ENCODE peak calls at places on chromosomes 3 and 15, in four cellular contexts. One of them, this sample, is unnamed.
A peak's percentile ranks its signal among the peaks of the same experiment; 100 is the strongest.

GRCh38 chr15:47288794-47289193 is 428.5 kb upstream of the SEMA6D start:
- DNase-seq in K562: no peak
- DNase-seq in GM12878: no peak
- DNase-seq in HepG2: no peak
- DNase-seq in this sample: no peak

GRCh38 chr3:172562881-172563835 is 39.9 kb upstream of the TNFSF10 start:
- DNase-seq in K562: no peak
- DNase-seq in GM12878: no peak
- DNase-seq in HepG2: peak; percentile 61
- DNase-seq in this sample: peak; percentile 67

GRCh38 chr3:29696311-29696710 is 415.4 kb downstream of the RBMS3 start:
- DNase-seq in K562: no peak
- DNase-seq in GM12878: no peak
- DNase-seq in HepG2: no peak
- DNase-seq in this sample: no peak

GRCh38 chr15:72201346-72202029 is 3.9 kb upstream of the GRAMD2A start:
- DNase-seq in K562: no peak
- DNase-seq in GM12878: no peak
- DNase-seq in HepG2: no peak
- DNase-seq in this sample: no peak

GRCh38 chr3:198076722-198077308 is 116.8 kb downstream of the LMLN start:
- DNase-seq in K562: peak; percentile 51
- DNase-seq in GM12878: no peak
- DNase-seq in HepG2: no peak
- DNase-seq in this sample: no peak

GRCh38 chr3:42061711-42062408 is 29.3 kb upstream of the TRAK1 start:
- DNase-seq in K562: peak; percentile 37
- DNase-seq in GM12878: no peak
- DNase-seq in HepG2: no peak
- DNase-seq in this sample: peak; percentile 76

GRCh38 chr3:69896095-69896494 is 103.4 kb upstream of the SAMMSON start:
- DNase-seq in K562: no peak
- DNase-seq in GM12878: no peak
- DNase-seq in HepG2: no peak
- DNase-seq in this sample: no peak

GRCh38 chr3:156745766-156746165 is 71.4 kb downstream of the TIPARP start:
- DNase-seq in K562: no peak
- DNase-seq in GM12878: no peak
- DNase-seq in HepG2: no peak
- DNase-seq in this sample: no peak

GRCh38 chr15:29696950-29697738 is 125.1 kb downstream of the TJP1 start:
- DNase-seq in K562: no peak
- DNase-seq in GM12878: no peak
- DNase-seq in HepG2: no peak
- DNase-seq in this sample: no peak

GRCh38 chr15:68481321-68481720 is 49.4 kb upstream of the ITGA11 start:
- DNase-seq in K562: no peak
- DNase-seq in GM12878: no peak
- DNase-seq in HepG2: no peak
- DNase-seq in this sample: no peak

GRCh38 chr3:153162513-153163348 is 705 bp downstream of the RAP2B start:
- DNase-seq in K562: peak; percentile 62
- DNase-seq in GM12878: no peak
- DNase-seq in HepG2: no peak
- DNase-seq in this sample: peak; percentile 48
- TF ChIP-seq JUNB in K562: no peak
- TF ChIP-seq JUNB in GM12878: no peak
- TF ChIP-seq JUNB in HepG2: no peak
- TF ChIP-seq JUNB in this sample: no peak

GRCh38 chr15:42107483-42107882 is 13.1 kb upstream of the PLA2G4D start:
- DNase-seq in K562: no peak
- DNase-seq in GM12878: no peak
- DNase-seq in HepG2: no peak
- DNase-seq in this sample: no peak
- TF ChIP-seq RFX5 in K562: no peak
- TF ChIP-seq RFX5 in GM12878: no peak
- TF ChIP-seq RFX5 in HepG2: no peak
- TF ChIP-seq RFX5 in this sample: no peak

GRCh38 chr15:58584789-58585461 is 153.1 kb downstream of the LIPC start:
- DNase-seq in K562: peak; percentile 80
- DNase-seq in GM12878: no peak
- DNase-seq in HepG2: no peak
- DNase-seq in this sample: no peak
- TF ChIP-seq JUNB in K562: no peak
- TF ChIP-seq JUNB in GM12878: no peak
- TF ChIP-seq JUNB in HepG2: no peak
- TF ChIP-seq JUNB in this sample: no peak

GRCh38 chr3:11172136-11172670 is 17.9 kb downstream of the HRH1 start:
- DNase-seq in K562: no peak
- DNase-seq in GM12878: no peak
- DNase-seq in HepG2: no peak
- DNase-seq in this sample: no peak

GRCh38 chr3:11168406-11168805 is 14.1 kb downstream of the HRH1 start:
- DNase-seq in K562: no peak
- DNase-seq in GM12878: no peak
- DNase-seq in HepG2: no peak
- DNase-seq in this sample: no peak

GRCh38 chr3:11167590-11167989 is 13.3 kb downstream of the HRH1 start:
- DNase-seq in K562: no peak
- DNase-seq in GM12878: no peak
- DNase-seq in HepG2: no peak
- DNase-seq in this sample: no peak

GRCh38 chr3:11170052-11170770 is 15.9 kb downstream of the HRH1 start:
- DNase-seq in K562: no peak
- DNase-seq in GM12878: no peak
- DNase-seq in HepG2: no peak
- DNase-seq in this sample: no peak

GRCh38 chr3:11168881-11169805 is 14.8 kb downstream of the HRH1 start:
- DNase-seq in K562: no peak
- DNase-seq in GM12878: no peak
- DNase-seq in HepG2: no peak
- DNase-seq in this sample: no peak
- TF ChIP-seq RFX5 in K562: no peak
- TF ChIP-seq RFX5 in GM12878: no peak
- TF ChIP-seq RFX5 in HepG2: no peak
- TF ChIP-seq RFX5 in this sample: no peak

GRCh38 chr3:62532796-62533195 is 159.4 kb upstream of the FEZF2 start:
- DNase-seq in K562: no peak
- DNase-seq in GM12878: no peak
- DNase-seq in HepG2: no peak
- DNase-seq in this sample: no peak

GRCh38 chr3:62531494-62531893 is 158.1 kb upstream of the FEZF2 start:
- DNase-seq in K562: no peak
- DNase-seq in GM12878: no peak
- DNase-seq in HepG2: no peak
- DNase-seq in this sample: no peak

GRCh38 chr3:62531981-62532380 is 158.6 kb upstream of the FEZF2 start:
- DNase-seq in K562: no peak
- DNase-seq in GM12878: no peak
- DNase-seq in HepG2: no peak
- DNase-seq in this sample: no peak

GRCh38 chr3:62527484-62527883 is 154.1 kb upstream of the FEZF2 start:
- DNase-seq in K562: no peak
- DNase-seq in GM12878: no peak
- DNase-seq in HepG2: no peak
- DNase-seq in this sample: no peak

GRCh38 chr3:62529230-62529629 is 155.9 kb upstream of the FEZF2 start:
- DNase-seq in K562: peak; percentile 24
- DNase-seq in GM12878: no peak
- DNase-seq in HepG2: peak; percentile 9
- DNase-seq in this sample: peak; percentile 2
- TF ChIP-seq JUNB in K562: no peak
- TF ChIP-seq JUNB in GM12878: no peak
- TF ChIP-seq JUNB in HepG2: no peak
- TF ChIP-seq JUNB in this sample: no peak

GRCh38 chr3:189631373-189631408 is at the start of gene TP63:
- DNase-seq in K562: no peak
- DNase-seq in GM12878: no peak
- DNase-seq in HepG2: no peak
- DNase-seq in this sample: no peak
- TF ChIP-seq RFX5 in K562: no peak
- TF ChIP-seq RFX5 in GM12878: no peak
- TF ChIP-seq RFX5 in HepG2: no peak
- TF ChIP-seq RFX5 in this sample: no peak

GRCh38 chr3:119019767-119020518 is 14.7 kb downstream of the IGSF11 start:
- DNase-seq in K562: no peak
- DNase-seq in GM12878: no peak
- DNase-seq in HepG2: no peak
- DNase-seq in this sample: no peak

DNA sequence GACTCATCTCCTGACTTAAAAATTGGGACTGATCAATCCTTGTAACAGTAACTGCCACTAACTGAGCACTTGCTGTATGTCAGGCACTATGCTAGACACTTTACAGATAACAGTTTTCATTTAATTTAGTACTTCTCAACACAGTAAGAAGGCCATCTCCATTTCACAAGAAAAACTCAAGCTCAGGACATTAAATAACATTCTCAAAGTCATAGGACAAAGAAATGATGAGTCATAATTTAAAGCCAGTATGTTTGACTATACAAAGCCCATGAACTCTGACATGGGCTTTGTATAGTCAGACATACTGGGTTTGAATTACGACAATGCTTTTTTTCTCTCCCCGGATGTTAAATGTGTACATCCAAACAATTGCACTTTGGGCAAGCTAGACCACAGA is 9.3 kb downstream of the IGSF11 start:
- DNase-seq in K562: no peak
- DNase-seq in GM12878: no peak
- DNase-seq in HepG2: no peak
- DNase-seq in this sample: peak; percentile 9
- TF ChIP-seq JUNB in K562: no peak
- TF ChIP-seq JUNB in GM12878: no peak
- TF ChIP-seq JUNB in HepG2: no peak
- TF ChIP-seq JUNB in this sample: no peak

This sample was measured in A549.